ENCODE peak calls at places on chromosomes 13 and 19, in five cellular contexts. H is IMR-90, D is H9, B is H1, V is mesenchymal stem cell. I is an unnamed sample.

GRCh38 chr13:42028113-42028799 is 20.2 kb upstream of the DGKH start:
- DNase-seq in H (no peak), V (no peak), B (no peak), D (no peak), I (no peak)

GRCh38 chr19:51339313-51339686 is 2.6 kb downstream of the VSIG10L start:
- DNase-seq in D (peak), V (no peak), H (no peak), B (peak), I (no peak)

GRCh38 chr13:113324336-113324882 is 27.4 kb downstream of the LAMP1 start:
- DNase-seq in V (no peak), B (no peak), D (no peak), H (no peak), I (no peak)

GRCh38 chr19:1762243-1763140 is 9.2 kb downstream of the ONECUT3 start:
- DNase-seq in B (no peak), H (no peak), D (no peak), V (no peak), I (no peak)

GRCh38 chr13:48969685-48970084 is 6.0 kb upstream of the FNDC3A start:
- DNase-seq in D (no peak), B (no peak), V (no peak), H (no peak), I (no peak)

GRCh38 chr13:64446372-64446771 is 2783.8 kb downstream of the PCDH9 start:
- DNase-seq in H (no peak), V (no peak), D (no peak), B (no peak), I (no peak)

GRCh38 chr13:79662882-79663281 is 181.9 kb downstream of the NDFIP2 start:
- DNase-seq in V (peak), H (no peak), D (no peak), B (no peak), I (no peak)

GRCh38 chr19:2027361-2027760 is 11.8 kb upstream of the BTBD2 start:
- DNase-seq in D (no peak), V (peak), H (peak), B (no peak), I (no peak)

GRCh38 chr13:99080131-99080530 is 102.3 kb upstream of the DOCK9 start:
- DNase-seq in B (no peak), D (no peak), V (no peak), H (no peak), I (no peak)

GRCh38 chr13:27171244-27171829 is at the start of gene USP12:
- DNase-seq in H (peak), V (peak), B (no peak), D (peak), I (no peak)

GRCh38 chr13:95498886-95499285 is 53.6 kb upstream of the CLDN10 start:
- DNase-seq in D (no peak), B (no peak), V (no peak), H (no peak), I (no peak)

GRCh38 chr19:11090264-11091032 is 1.2 kb downstream of the LDLR start:
- DNase-seq in V (peak), D (peak), H (peak), B (peak), I (peak)

GRCh38 chr13:64716936-64717335 is 2513.2 kb downstream of the PCDH9 start:
- DNase-seq in V (no peak), H (no peak), D (no peak), B (no peak), I (no peak)

GRCh38 chr19:10086032-10086903 is at the start of gene SHFL:
- DNase-seq in D (peak), H (peak), V (peak), B (no peak), I (peak)

GRCh38 chr19:55641376-55642152 is 762 bp downstream of the ZNF580 start:
- DNase-seq in B (no peak), V (peak), D (no peak), H (peak), I (no peak)

DNA sequence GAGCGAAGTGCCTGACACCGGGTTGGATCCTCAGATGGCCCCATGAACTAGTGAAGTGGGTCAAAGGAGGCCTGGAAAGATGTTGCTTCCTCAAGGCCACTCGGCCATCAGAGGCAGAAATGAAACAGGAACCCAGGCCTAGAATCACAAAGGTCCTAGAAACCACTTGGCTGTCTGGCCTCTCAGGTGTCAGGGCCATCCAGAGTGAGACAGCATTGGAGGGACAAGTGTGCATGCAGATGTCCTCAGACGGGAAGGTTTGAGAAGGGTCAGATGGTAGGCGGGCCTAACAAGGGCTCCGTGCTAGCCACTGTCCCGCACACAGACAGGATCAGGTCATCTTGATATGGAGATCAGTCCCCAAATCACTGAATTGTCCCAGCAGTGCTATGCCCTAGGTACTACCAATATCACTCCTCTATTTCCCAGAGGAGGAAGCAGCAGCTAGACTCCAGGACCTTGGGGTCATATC is 14.3 kb downstream of the CCDC97 start:
- DNase-seq in H (no peak), V (no peak), B (no peak), D (no peak), I (no peak)
- H3K14ac ChIP-seq in H (peak), V (no peak), B (no peak), D (no peak), I (no peak)

DNA sequence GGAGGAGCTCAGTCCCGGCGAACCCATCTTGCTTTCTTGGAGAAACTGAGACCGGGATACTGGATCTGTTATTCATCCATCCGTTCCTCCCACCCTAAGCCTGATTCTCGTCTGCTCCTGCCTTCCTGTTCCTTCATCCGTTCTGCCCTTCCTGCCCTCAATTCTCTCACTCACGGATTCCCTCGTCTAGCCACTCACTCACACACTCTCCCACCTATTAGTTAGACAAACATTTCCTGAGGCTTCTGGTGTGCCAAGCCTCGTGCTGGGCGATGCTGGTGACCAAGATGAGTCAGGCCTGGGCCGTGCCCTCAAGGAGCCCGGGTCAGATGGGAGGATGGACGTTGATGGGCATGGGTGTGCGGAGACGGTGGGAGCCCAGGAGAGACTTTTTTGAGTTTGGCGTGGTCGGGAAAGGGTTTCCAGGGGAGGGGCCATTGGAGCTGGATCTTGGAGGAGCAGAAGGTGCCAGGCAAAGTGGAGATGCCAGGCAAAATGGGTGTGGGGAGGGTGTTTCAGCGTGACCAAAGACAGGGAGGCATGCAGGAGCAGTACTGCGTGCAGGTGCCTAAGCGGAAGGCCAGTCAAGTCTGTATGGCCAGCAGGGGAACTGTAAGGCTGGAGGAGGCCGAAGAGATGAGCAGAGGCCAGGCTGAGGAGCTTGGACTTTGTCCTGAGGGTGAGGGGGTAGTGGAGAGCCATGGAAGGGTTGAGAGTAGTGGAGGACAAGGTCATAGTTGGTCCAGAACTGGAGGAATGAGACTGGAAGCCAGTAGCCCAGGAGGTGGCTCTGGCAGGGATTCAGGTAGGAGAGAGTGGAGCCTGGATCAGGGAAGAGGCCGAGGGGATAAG is 7.4 kb upstream of the CNFN start:
- DNase-seq in H (no peak), D (no peak), B (no peak), V (no peak), I (no peak)
- H3K14ac ChIP-seq in H (peak), D (peak), B (no peak), V (no peak), I (no peak)

GRCh38 chr19:12786149-12786870 is 5.0 kb upstream of the JUNB start:
- DNase-seq in H (no peak), D (no peak), V (peak), B (no peak), I (no peak)
- H3K14ac ChIP-seq in H (no peak), D (no peak), V (no peak), B (no peak), I (no peak)

GRCh38 chr13:80705371-80706163 is 364.6 kb upstream of the SPRY2 start:
- DNase-seq in V (no peak), B (no peak), D (no peak), H (no peak), I (no peak)
- H3K14ac ChIP-seq in V (no peak), B (no peak), D (no peak), H (no peak), I (peak)

GRCh38 chr13:75482070-75482819 is at the start of gene TBC1D4:
- DNase-seq in D (peak), B (peak), V (peak), H (peak), I (peak)
- H3K14ac ChIP-seq in D (peak), B (no peak), V (no peak), H (no peak), I (peak)

GRCh38 chr19:17311455-17312248 is 2.3 kb downstream of the DDA1 start:
- DNase-seq in H (peak), V (peak), D (no peak), B (no peak), I (no peak)
- H3K14ac ChIP-seq in H (peak), V (no peak), D (no peak), B (no peak), I (no peak)

GRCh38 chr19:44072543-44073401 is 813 bp downstream of the ZNF284 start:
- DNase-seq in D (no peak), B (no peak), H (no peak), V (peak), I (no peak)

GRCh38 chr19:44071824-44072542 is at the start of gene ZNF284:
- DNase-seq in V (peak), D (peak), B (peak), H (peak), I (peak)

GRCh38 chr19:44076325-44076724 is 4.4 kb downstream of the ZNF284 start:
- DNase-seq in D (no peak), V (no peak), B (no peak), H (no peak), I (no peak)
- H3K14ac ChIP-seq in D (no peak), V (no peak), B (no peak), H (no peak), I (no peak)

GRCh38 chr13:44436589-44437337 is 63.1 kb downstream of the SERP2 start:
- DNase-seq in V (peak), H (peak), D (peak), B (peak), I (peak)

GRCh38 chr13:44434441-44435141 is 61.0 kb downstream of the SERP2 start:
- DNase-seq in V (no peak), D (no peak), B (no peak), H (no peak), I (no peak)

GRCh38 chr13:44437356-44438233 is 64.0 kb downstream of the SERP2 start:
- DNase-seq in B (no peak), H (peak), D (no peak), V (peak), I (peak)

GRCh38 chr13:44433863-44434262 is 60.2 kb downstream of the SERP2 start:
- DNase-seq in V (no peak), H (no peak), D (no peak), B (no peak), I (no peak)

GRCh38 chr13:44435142-44435982 is 61.7 kb downstream of the SERP2 start:
- DNase-seq in V (peak), D (peak), H (peak), B (peak), I (peak)
- H3K14ac ChIP-seq in V (no peak), D (peak), H (peak), B (no peak), I (no peak)

DNA sequence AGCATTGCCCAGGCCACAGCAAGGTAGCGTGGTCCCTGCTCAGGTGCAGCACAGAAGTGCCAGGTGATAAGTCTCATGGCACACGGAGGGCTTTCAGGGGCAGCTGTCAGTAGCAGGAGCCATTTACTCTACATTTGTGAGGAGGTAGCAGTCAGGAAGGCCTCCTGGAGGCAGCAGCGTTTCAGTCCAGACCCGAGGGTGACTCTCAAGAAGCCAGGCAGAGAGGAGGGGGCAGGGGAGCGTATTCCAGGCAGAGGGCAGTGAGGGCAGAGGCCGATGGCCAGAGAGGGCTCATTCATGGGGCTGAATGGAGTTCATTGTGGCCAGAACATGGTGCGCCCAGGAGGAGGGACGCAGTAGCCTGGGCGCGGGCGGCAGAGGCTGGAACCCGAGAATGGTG is 8.9 kb downstream of the PIAS4 start:
- DNase-seq in D (no peak), H (no peak), B (no peak), V (no peak), I (no peak)
- H3K14ac ChIP-seq in D (no peak), H (no peak), B (no peak), V (no peak), I (no peak)

I was measured in neuronal stem cell.